ENCODE peak calls at places on chromosomes 16 and 17, in six cellular contexts. G, Z, C, V, X and N are unnamed samples.

GRCh38 chr16:30619207-30619606 is 9.0 kb upstream of the ZNF689 start:
- DNase-seq in G (no peak), Z (no peak), C (no peak), V (no peak), X (no peak), N (no peak)

GRCh38 chr16:56630134-56630533 is 2.3 kb upstream of the MT1M start:
- DNase-seq in G (no peak), Z (no peak), C (peak), V (no peak), X (no peak), N (no peak)

GRCh38 chr17:73365934-73366623 is 54.3 kb upstream of the CDC42EP4 start:
- DNase-seq in G (peak), Z (no peak), C (no peak), V (no peak), X (no peak), N (no peak)

GRCh38 chr16:86585821-86586611 is 7.7 kb downstream of the FOXL1 start:
- DNase-seq in G (peak), Z (no peak), C (no peak), V (no peak), X (no peak), N (no peak)

GRCh38 chr16:11306997-11307638 is 26.0 kb upstream of the PRM1 start:
- DNase-seq in G (no peak), Z (no peak), C (no peak), V (no peak), X (no peak), N (no peak)

GRCh38 chr17:31488264-31488981 is 96.9 kb downstream of the RAB11FIP4 start:
- DNase-seq in G (no peak), Z (peak), C (no peak), V (no peak), X (peak), N (no peak)

GRCh38 chr17:63961355-63962207 is 11.1 kb downstream of the SCN4A start:
- DNase-seq in G (peak), Z (no peak), C (peak), V (peak), X (no peak), N (no peak)

GRCh38 chr17:73998246-73999220 is 204.9 kb upstream of the RPL38 start:
- DNase-seq in G (no peak), Z (peak), C (peak), V (peak), X (peak), N (peak)

GRCh38 chr16:22318690-22319358 is 21.6 kb downstream of the POLR3E start:
- DNase-seq in G (peak), Z (peak), C (peak), V (no peak), X (no peak), N (no peak)

GRCh38 chr17:68310141-68310540 is 18.8 kb downstream of the ARSG start:
- DNase-seq in G (no peak), Z (peak), C (no peak), V (no peak), X (no peak), N (no peak)

GRCh38 chr17:29163563-29163962 is 16.6 kb downstream of the MYO18A start:
- DNase-seq in G (no peak), Z (no peak), C (no peak), V (no peak), X (peak), N (peak)

GRCh38 chr16:52068447-52069074 is 478.4 kb downstream of the TOX3 start:
- DNase-seq in G (no peak), Z (no peak), C (no peak), V (peak), X (peak), N (no peak)

GRCh38 chr17:49551221-49552069 is 24.2 kb upstream of the NXPH3 start:
- DNase-seq in G (peak), Z (no peak), C (no peak), V (no peak), X (no peak), N (no peak)

GRCh38 chr17:77405867-77406513 is 265.2 kb downstream of the SEC14L1 start:
- DNase-seq in G (no peak), Z (no peak), C (peak), V (no peak), X (no peak), N (no peak)

GRCh38 chr17:50206604-50207293 is 5.3 kb upstream of the COL1A1 start:
- DNase-seq in G (no peak), Z (no peak), C (no peak), V (no peak), X (no peak), N (peak)

GRCh38 chr17:19470529-19471261 is 59.7 kb downstream of the RNF112 start:
- DNase-seq in G (peak), Z (no peak), C (no peak), V (no peak), X (peak), N (no peak)

GRCh38 chr17:48542114-48542955 is 2.6 kb downstream of the HOXB2 start:
- DNase-seq in G (no peak), Z (no peak), C (peak), V (no peak), X (no peak), N (no peak)